ENCODE peak calls at places on chromosomes 4 and X, in nine cellular contexts. O is naive thymus-derived CD8-positive, alpha-beta T cell; U is mucosa of descending colon; Z is T-cell; L is HFFc6; G is astrocyte of the spinal cord; P is psoas muscle; W is activated naive CD4-positive, alpha-beta T cell treated with anti-CD3 and anti-CD28 coated beads, Interleukin-2, amount 10 ng/mL, durations not matched to agents 7 days and 5 days; D is GF-D8. E is an unnamed sample.

GRCh38 chr4:182878633-182879495 is 38.3 kb downstream of the DCTD start:
- DNase-seq in G (no peak), P (no peak), O (no peak), U (no peak), W (no peak), L (no peak), D (no peak), Z (no peak), E (no peak)

GRCh38 chr4:119570401-119570800 is 58.2 kb downstream of the PDE5A start:
- DNase-seq in L (peak; percentile 51), O (no peak), Z (no peak), G (peak; percentile 30), U (no peak), W (no peak), D (no peak), P (no peak), E (no peak)

GRCh38 chrX:41025926-41026325 is 59.3 kb upstream of the USP9X start:
- DNase-seq in D (no peak), W (no peak), O (no peak), Z (no peak), U (no peak), G (no peak), L (no peak), P (no peak), E (no peak)

GRCh38 chr4:11931266-11931665 is 502.6 kb upstream of the HS3ST1 start:
- DNase-seq in W (no peak), G (no peak), L (no peak), Z (no peak), O (no peak), U (no peak), D (no peak), P (no peak), E (no peak)

GRCh38 chrX:112868586-112868985 is 28.0 kb upstream of the AMOT start:
- DNase-seq in Z (no peak), P (no peak), W (no peak), D (no peak), U (no peak), O (no peak), L (no peak), G (no peak), E (no peak)

GRCh38 chrX:12702509-12703091 is 88.6 kb upstream of the PRPS2 start:
- DNase-seq in Z (no peak), U (no peak), G (no peak), W (peak; percentile 32), D (no peak), P (no peak), L (no peak), O (no peak), E (no peak)

GRCh38 chr4:73653695-73654106 is 33.5 kb upstream of the RASSF6 start:
- DNase-seq in O (no peak), U (no peak), L (no peak), P (no peak), G (peak; percentile 74), W (peak; percentile 24), Z (no peak), D (no peak), E (no peak)

GRCh38 chr4:174764105-174764729 is 64.8 kb downstream of the GLRA3 start:
- DNase-seq in W (no peak), D (no peak), P (no peak), Z (no peak), G (peak; percentile 74), L (peak; percentile 37), U (no peak), O (no peak), E (peak; percentile 28)

GRCh38 chr4:55323375-55323774 is 22.7 kb upstream of the SRD5A3 start:
- DNase-seq in D (no peak), Z (no peak), G (no peak), O (no peak), L (no peak), P (no peak), W (no peak), U (no peak), E (no peak)

GRCh38 chrX:36978886-36979285 is 29.3 kb upstream of the FAM47C start:
- DNase-seq in G (peak; percentile 59), W (no peak), U (no peak), D (no peak), L (peak; percentile 0), P (no peak), O (no peak), Z (no peak), E (peak; percentile 36)

GRCh38 chrX:13235930-13236329 is 83.9 kb downstream of the ATXN3L start:
- DNase-seq in P (no peak), U (no peak), D (no peak), L (no peak), G (no peak), O (no peak), W (no peak), Z (no peak), E (no peak)

GRCh38 chr4:98873059-98873458 is 55.9 kb downstream of the EIF4E start:
- DNase-seq in Z (no peak), W (no peak), O (no peak), L (no peak), P (no peak), U (no peak), D (peak; percentile 8), G (peak; percentile 65), E (peak; percentile 17)

GRCh38 chr4:80069837-80070788 is 2.9 kb downstream of the ANTXR2 start:
- DNase-seq in Z (no peak), U (no peak), L (peak; percentile 55), W (no peak), G (peak; percentile 22), O (no peak), D (no peak), P (no peak), E (no peak)

GRCh38 chr4:1216869-1217294 is 32.0 kb downstream of the CTBP1 start:
- DNase-seq in D (peak; percentile 38), U (peak; percentile 61), L (no peak), O (peak; percentile 69), W (peak; percentile 85), Z (peak; percentile 69), G (no peak), P (peak; percentile 36), E (no peak)

GRCh38 chr4:186557486-186557885 is 2.1 kb upstream of the MTNR1A start:
- DNase-seq in G (peak; percentile 28), O (no peak), P (no peak), Z (no peak), D (no peak), U (no peak), L (peak; percentile 39), W (no peak), E (peak; percentile 47)

GRCh38 chrX:20116575-20117240 is at the start of gene MAP7D2:
- DNase-seq in O (no peak), P (no peak), W (no peak), D (no peak), L (no peak), G (no peak), Z (no peak), U (peak; percentile 33), E (no peak)

E was measured in stromal cell of bone marrow.